ENCODE peak calls at places on chromosome 13, in ten cellular contexts. One of them, this sample, is unnamed.

GRCh38 chr13:28204043-28204442 is 65.7 kb downstream of the PAN3 start:
- DNase-seq in HEK293T: no peak
- DNase-seq in body of pancreas: no peak
- DNase-seq in GM04504: no peak
- DNase-seq in CD8-positive, alpha-beta memory T cell: no peak
- DNase-seq in fibroblast of pulmonary artery: no peak
- DNase-seq in A172: no peak
- DNase-seq in ACHN: no peak
- DNase-seq in retinal pigment epithelial cell: no peak
- DNase-seq in T-helper 17 cell: no peak
- DNase-seq in this sample: no peak

GRCh38 chr13:63351081-63351480 is 1935.4 kb upstream of the PCDH20 start:
- DNase-seq in HEK293T: no peak
- DNase-seq in CD8-positive, alpha-beta memory T cell: no peak
- DNase-seq in fibroblast of pulmonary artery: peak; percentile 2
- DNase-seq in T-helper 17 cell: no peak
- DNase-seq in GM04504: no peak
- DNase-seq in A172: no peak
- DNase-seq in retinal pigment epithelial cell: no peak
- DNase-seq in body of pancreas: no peak
- DNase-seq in ACHN: no peak
- DNase-seq in this sample: peak; percentile 5

GRCh38 chr13:40401911-40402776 is 264.3 kb downstream of the FOXO1 start:
- DNase-seq in body of pancreas: peak; percentile 95
- DNase-seq in CD8-positive, alpha-beta memory T cell: no peak
- DNase-seq in ACHN: peak; percentile 78
- DNase-seq in HEK293T: peak; percentile 19
- DNase-seq in retinal pigment epithelial cell: peak; percentile 80
- DNase-seq in fibroblast of pulmonary artery: peak; percentile 99
- DNase-seq in A172: peak; percentile 94
- DNase-seq in GM04504: peak; percentile 94
- DNase-seq in T-helper 17 cell: no peak
- DNase-seq in this sample: peak; percentile 96

GRCh38 chr13:113916330-113916815 is 52.5 kb upstream of the GAS6 start:
- DNase-seq in GM04504: peak; percentile 42
- DNase-seq in A172: no peak
- DNase-seq in body of pancreas: no peak
- DNase-seq in HEK293T: no peak
- DNase-seq in T-helper 17 cell: no peak
- DNase-seq in fibroblast of pulmonary artery: peak; percentile 61
- DNase-seq in retinal pigment epithelial cell: no peak
- DNase-seq in CD8-positive, alpha-beta memory T cell: no peak
- DNase-seq in ACHN: no peak
- DNase-seq in this sample: peak; percentile 67

GRCh38 chr13:51278426-51279130 is 56.4 kb downstream of the FAM124A start:
- DNase-seq in fibroblast of pulmonary artery: no peak
- DNase-seq in GM04504: no peak
- DNase-seq in A172: no peak
- DNase-seq in CD8-positive, alpha-beta memory T cell: no peak
- DNase-seq in retinal pigment epithelial cell: no peak
- DNase-seq in HEK293T: no peak
- DNase-seq in T-helper 17 cell: no peak
- DNase-seq in body of pancreas: no peak
- DNase-seq in ACHN: no peak
- DNase-seq in this sample: no peak

GRCh38 chr13:67416047-67416925 is 186.2 kb upstream of the PCDH9 start:
- DNase-seq in A172: peak; percentile 22
- DNase-seq in GM04504: no peak
- DNase-seq in body of pancreas: no peak
- DNase-seq in ACHN: peak; percentile 48
- DNase-seq in CD8-positive, alpha-beta memory T cell: no peak
- DNase-seq in retinal pigment epithelial cell: no peak
- DNase-seq in T-helper 17 cell: no peak
- DNase-seq in fibroblast of pulmonary artery: peak; percentile 63
- DNase-seq in HEK293T: peak; percentile 96
- DNase-seq in this sample: no peak

GRCh38 chr13:59230484-59231264 is 933.1 kb downstream of the DIAPH3 start:
- DNase-seq in retinal pigment epithelial cell: no peak
- DNase-seq in CD8-positive, alpha-beta memory T cell: no peak
- DNase-seq in fibroblast of pulmonary artery: no peak
- DNase-seq in HEK293T: no peak
- DNase-seq in T-helper 17 cell: no peak
- DNase-seq in body of pancreas: no peak
- DNase-seq in A172: no peak
- DNase-seq in ACHN: no peak
- DNase-seq in GM04504: no peak
- DNase-seq in this sample: peak; percentile 42

GRCh38 chr13:100497394-100497793 is 91.2 kb downstream of the GGACT start:
- DNase-seq in HEK293T: no peak
- DNase-seq in retinal pigment epithelial cell: peak; percentile 86
- DNase-seq in body of pancreas: no peak
- DNase-seq in A172: peak; percentile 68
- DNase-seq in fibroblast of pulmonary artery: peak; percentile 90
- DNase-seq in ACHN: no peak
- DNase-seq in T-helper 17 cell: no peak
- DNase-seq in CD8-positive, alpha-beta memory T cell: no peak
- DNase-seq in GM04504: no peak
- DNase-seq in this sample: no peak

GRCh38 chr13:109989686-109990085 is 203.3 kb upstream of the IRS2 start:
- DNase-seq in ACHN: no peak
- DNase-seq in retinal pigment epithelial cell: no peak
- DNase-seq in CD8-positive, alpha-beta memory T cell: no peak
- DNase-seq in T-helper 17 cell: no peak
- DNase-seq in fibroblast of pulmonary artery: peak; percentile 39
- DNase-seq in body of pancreas: no peak
- DNase-seq in GM04504: no peak
- DNase-seq in HEK293T: no peak
- DNase-seq in A172: peak; percentile 35
- DNase-seq in this sample: no peak

GRCh38 chr13:25679154-25679553 is 307.4 kb downstream of the ATP8A2 start:
- DNase-seq in ACHN: no peak
- DNase-seq in fibroblast of pulmonary artery: no peak
- DNase-seq in GM04504: no peak
- DNase-seq in A172: no peak
- DNase-seq in HEK293T: no peak
- DNase-seq in retinal pigment epithelial cell: no peak
- DNase-seq in CD8-positive, alpha-beta memory T cell: no peak
- DNase-seq in T-helper 17 cell: no peak
- DNase-seq in body of pancreas: no peak
- DNase-seq in this sample: no peak

GRCh38 chr13:113669871-113670341 is 2.9 kb downstream of the GRK1 start:
- DNase-seq in ACHN: no peak
- DNase-seq in T-helper 17 cell: no peak
- DNase-seq in CD8-positive, alpha-beta memory T cell: no peak
- DNase-seq in fibroblast of pulmonary artery: no peak
- DNase-seq in retinal pigment epithelial cell: no peak
- DNase-seq in GM04504: no peak
- DNase-seq in HEK293T: no peak
- DNase-seq in A172: no peak
- DNase-seq in body of pancreas: no peak
- DNase-seq in this sample: no peak

GRCh38 chr13:51858433-51859247 is 3.1 kb upstream of the CCDC70 start:
- DNase-seq in body of pancreas: no peak
- DNase-seq in fibroblast of pulmonary artery: no peak
- DNase-seq in CD8-positive, alpha-beta memory T cell: no peak
- DNase-seq in HEK293T: no peak
- DNase-seq in GM04504: no peak
- DNase-seq in retinal pigment epithelial cell: no peak
- DNase-seq in T-helper 17 cell: no peak
- DNase-seq in A172: no peak
- DNase-seq in ACHN: no peak
- DNase-seq in this sample: peak; percentile 11

GRCh38 chr13:60175571-60175970 is 11.8 kb upstream of the DIAPH3 start:
- DNase-seq in ACHN: no peak
- DNase-seq in retinal pigment epithelial cell: no peak
- DNase-seq in body of pancreas: no peak
- DNase-seq in CD8-positive, alpha-beta memory T cell: no peak
- DNase-seq in fibroblast of pulmonary artery: no peak
- DNase-seq in HEK293T: no peak
- DNase-seq in GM04504: no peak
- DNase-seq in T-helper 17 cell: no peak
- DNase-seq in A172: no peak
- DNase-seq in this sample: no peak

GRCh38 chr13:67223024-67223423 is 7.1 kb downstream of the PCDH9 start:
- DNase-seq in CD8-positive, alpha-beta memory T cell: no peak
- DNase-seq in body of pancreas: no peak
- DNase-seq in GM04504: no peak
- DNase-seq in ACHN: no peak
- DNase-seq in retinal pigment epithelial cell: no peak
- DNase-seq in T-helper 17 cell: no peak
- DNase-seq in HEK293T: no peak
- DNase-seq in fibroblast of pulmonary artery: peak; percentile 63
- DNase-seq in A172: no peak
- DNase-seq in this sample: peak; percentile 59

GRCh38 chr13:97391201-97391600 is 42.8 kb upstream of the RAP2A start:
- DNase-seq in fibroblast of pulmonary artery: peak; percentile 35
- DNase-seq in HEK293T: no peak
- DNase-seq in ACHN: no peak
- DNase-seq in T-helper 17 cell: no peak
- DNase-seq in GM04504: no peak
- DNase-seq in CD8-positive, alpha-beta memory T cell: no peak
- DNase-seq in body of pancreas: no peak
- DNase-seq in retinal pigment epithelial cell: no peak
- DNase-seq in A172: no peak
- DNase-seq in this sample: no peak

GRCh38 chr13:50589651-50590054 is 253.8 kb downstream of the DLEU7 start:
- DNase-seq in ACHN: peak; percentile 65
- DNase-seq in A172: peak; percentile 84
- DNase-seq in body of pancreas: no peak
- DNase-seq in retinal pigment epithelial cell: peak; percentile 56
- DNase-seq in GM04504: peak; percentile 85
- DNase-seq in CD8-positive, alpha-beta memory T cell: no peak
- DNase-seq in T-helper 17 cell: no peak
- DNase-seq in fibroblast of pulmonary artery: peak; percentile 78
- DNase-seq in HEK293T: no peak
- DNase-seq in this sample: peak; percentile 83

GRCh38 chr13:97506511-97506910 is 72.5 kb downstream of the RAP2A start:
- DNase-seq in T-helper 17 cell: no peak
- DNase-seq in ACHN: no peak
- DNase-seq in HEK293T: no peak
- DNase-seq in fibroblast of pulmonary artery: peak; percentile 79
- DNase-seq in A172: peak; percentile 3
- DNase-seq in body of pancreas: peak; percentile 15
- DNase-seq in GM04504: peak; percentile 18
- DNase-seq in CD8-positive, alpha-beta memory T cell: no peak
- DNase-seq in retinal pigment epithelial cell: no peak
- DNase-seq in this sample: no peak

GRCh38 chr13:74316531-74316930 is 182.3 kb upstream of the KLF12 start:
- DNase-seq in A172: peak; percentile 53
- DNase-seq in T-helper 17 cell: no peak
- DNase-seq in fibroblast of pulmonary artery: peak; percentile 25
- DNase-seq in GM04504: no peak
- DNase-seq in retinal pigment epithelial cell: no peak
- DNase-seq in body of pancreas: no peak
- DNase-seq in HEK293T: no peak
- DNase-seq in ACHN: no peak
- DNase-seq in CD8-positive, alpha-beta memory T cell: no peak
- DNase-seq in this sample: peak; percentile 33

GRCh38 chr13:51782026-51782710 is 21.8 kb downstream of the DHRS12 start:
- DNase-seq in HEK293T: no peak
- DNase-seq in fibroblast of pulmonary artery: no peak
- DNase-seq in body of pancreas: peak; percentile 97
- DNase-seq in CD8-positive, alpha-beta memory T cell: no peak
- DNase-seq in ACHN: no peak
- DNase-seq in retinal pigment epithelial cell: no peak
- DNase-seq in A172: no peak
- DNase-seq in GM04504: no peak
- DNase-seq in T-helper 17 cell: no peak
- DNase-seq in this sample: no peak

GRCh38 chr13:104196611-104197010 is 1130.4 kb upstream of the SLC10A2 start:
- DNase-seq in ACHN: no peak
- DNase-seq in retinal pigment epithelial cell: no peak
- DNase-seq in GM04504: no peak
- DNase-seq in HEK293T: no peak
- DNase-seq in T-helper 17 cell: no peak
- DNase-seq in CD8-positive, alpha-beta memory T cell: no peak
- DNase-seq in fibroblast of pulmonary artery: no peak
- DNase-seq in A172: no peak
- DNase-seq in body of pancreas: no peak
- DNase-seq in this sample: no peak

GRCh38 chr13:40031031-40031430 is 375.6 kb downstream of the COG6 start:
- DNase-seq in GM04504: peak; percentile 35
- DNase-seq in HEK293T: no peak
- DNase-seq in fibroblast of pulmonary artery: peak; percentile 76
- DNase-seq in retinal pigment epithelial cell: peak; percentile 50
- DNase-seq in T-helper 17 cell: no peak
- DNase-seq in A172: peak; percentile 81
- DNase-seq in CD8-positive, alpha-beta memory T cell: no peak
- DNase-seq in ACHN: no peak
- DNase-seq in body of pancreas: no peak
- DNase-seq in this sample: no peak